ENCODE peak calls at places on chromosomes 4 and X, in six cellular contexts. Y is SK-N-SH; X is tibial nerve; P is hepatocyte; Z is HCT116; T is CD4-positive, alpha-beta T cell. V is an unnamed sample.

GRCh38 chrX:22041931-22042530 is 9.9 kb downstream of the PHEX start:
- DNase-seq in Y (no peak), X (no peak), P (no peak), Z (no peak), T (no peak), V (no peak)

GRCh38 chr4:169621754-169622481 is 1.5 kb downstream of the CLCN3 start:
- DNase-seq in Y (peak), X (no peak), P (peak), Z (no peak), T (peak), V (no peak)

GRCh38 chr4:153014460-153014859 is 78.3 kb downstream of the FHDC1 start:
- DNase-seq in Y (no peak), X (no peak), P (no peak), Z (no peak), T (no peak), V (no peak)

GRCh38 chr4:174314770-174315169 is 31.1 kb downstream of the CEP44 start:
- DNase-seq in Y (no peak), X (no peak), P (peak), Z (no peak), T (no peak), V (no peak)

GRCh38 chr4:52728877-52729276 is 22.3 kb downstream of the ERVMER34-1 start:
- DNase-seq in Y (no peak), X (no peak), P (no peak), Z (no peak), T (no peak), V (no peak)

GRCh38 chr4:11720292-11720691 is 291.6 kb upstream of the HS3ST1 start:
- DNase-seq in Y (peak), X (no peak), P (peak), Z (no peak), T (no peak), V (peak)

GRCh38 chr4:3384771-3385701 is 56.7 kb upstream of the HGFAC start:
- DNase-seq in Y (no peak), X (no peak), P (no peak), Z (no peak), T (no peak), V (no peak)

GRCh38 chr4:138770818-138771217 is 244.8 kb upstream of the NOCT start:
- DNase-seq in Y (no peak), X (no peak), P (no peak), Z (no peak), T (no peak), V (no peak)

GRCh38 chr4:10237131-10237530 is 120.5 kb upstream of the WDR1 start:
- DNase-seq in Y (no peak), X (no peak), P (no peak), Z (no peak), T (no peak), V (no peak)

GRCh38 chrX:112120737-112121136 is 38.2 kb upstream of the TRPC5 start:
- DNase-seq in Y (no peak), X (no peak), P (no peak), Z (no peak), T (no peak), V (no peak)

GRCh38 chr4:122842392-122842791 is 15.8 kb downstream of the FGF2 start:
- DNase-seq in Y (no peak), X (no peak), P (no peak), Z (no peak), T (no peak), V (no peak)

GRCh38 chr4:77158487-77158861 is 1.5 kb downstream of the CCNG2 start:
- DNase-seq in Y (no peak), X (no peak), P (no peak), Z (no peak), T (peak), V (no peak)

DNA sequence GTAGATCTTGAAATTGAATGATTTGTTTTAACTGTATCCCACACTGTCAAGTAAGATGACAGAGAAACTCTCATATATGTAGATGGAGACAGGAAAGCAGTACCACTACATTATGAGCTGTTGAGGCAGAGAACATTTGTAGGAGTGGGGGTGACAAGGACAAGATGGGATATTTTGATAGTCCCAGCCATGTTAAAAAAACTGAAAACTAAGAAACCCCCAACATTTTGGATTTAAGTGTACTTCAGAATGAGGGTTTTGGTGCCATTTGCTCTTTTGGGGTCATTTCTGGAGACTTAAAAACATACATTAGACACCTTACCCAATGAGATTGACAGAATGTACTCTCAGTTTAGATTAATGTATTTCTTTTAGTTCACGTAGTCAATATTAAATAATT is 149.9 kb upstream of the SLC4A4 start:
- DNase-seq in Y (no peak), X (no peak), P (no peak), Z (no peak), T (no peak), V (no peak)
- TF ChIP-seq CTCF in Y (no peak), X (no peak), P (no peak), Z (no peak), T (no peak), V (no peak)

GRCh38 chr4:96974295-96974694 is 1134.4 kb downstream of the PDHA2 start:
- DNase-seq in Y (no peak), X (no peak), P (no peak), Z (no peak), T (no peak), V (no peak)
- TF ChIP-seq CTCF in Y (peak), X (no peak), P (peak), Z (no peak), T (no peak), V (no peak)

GRCh38 chr4:102055805-102056204 is 265.3 kb downstream of the BANK1 start:
- DNase-seq in Y (no peak), X (no peak), P (no peak), Z (no peak), T (no peak), V (no peak)
- TF ChIP-seq CTCF in Y (peak), X (no peak), P (no peak), Z (peak), T (no peak), V (no peak)

GRCh38 chr4:89164400-89164799 is 53.1 kb downstream of the TIGD2 start:
- DNase-seq in Y (no peak), X (no peak), P (no peak), Z (no peak), T (no peak), V (no peak)
- TF ChIP-seq CTCF in Y (peak), X (no peak), P (peak), Z (no peak), T (peak), V (no peak)

GRCh38 chrX:15416133-15416993 is 32.1 kb upstream of the VEGFD start:
- DNase-seq in Y (no peak), X (no peak), P (no peak), Z (no peak), T (no peak), V (no peak)
- TF ChIP-seq CTCF in Y (no peak), X (no peak), P (no peak), Z (no peak), T (no peak), V (no peak)

GRCh38 chr4:106266201-106266600 is 49.8 kb downstream of the TBCK start:
- DNase-seq in Y (peak), X (no peak), P (peak), Z (peak), T (no peak), V (no peak)
- TF ChIP-seq CTCF in Y (peak), X (peak), P (peak), Z (peak), T (peak), V (no peak)

DNA sequence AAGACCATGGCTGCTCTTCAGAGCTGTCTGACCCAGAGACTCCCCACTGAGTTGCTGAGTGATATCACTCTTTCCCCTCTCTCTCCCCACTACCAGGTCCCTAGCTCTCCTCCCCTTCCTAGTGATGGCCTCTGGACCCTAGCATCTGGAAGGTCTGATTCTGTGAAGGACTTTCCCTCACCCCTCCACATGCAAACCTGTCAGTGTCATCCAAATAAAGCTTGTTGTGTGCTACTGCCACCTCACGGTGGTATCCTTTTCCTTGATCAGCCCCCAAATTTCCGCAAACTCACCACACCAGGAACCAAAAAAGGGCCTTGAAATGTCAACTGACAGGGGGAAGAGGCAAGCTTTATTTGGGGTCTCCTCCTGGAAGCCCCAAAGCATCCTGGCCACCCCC is 500.2 kb downstream of the IDS start:
- DNase-seq in Y (no peak), X (no peak), P (no peak), Z (no peak), T (no peak), V (no peak)
- TF ChIP-seq CTCF in Y (no peak), X (no peak), P (no peak), Z (no peak), T (no peak), V (no peak)

GRCh38 chr4:186617921-186618320 is 62.6 kb upstream of the MTNR1A start:
- DNase-seq in Y (no peak), X (no peak), P (no peak), Z (no peak), T (no peak), V (no peak)

GRCh38 chr4:186622788-186623464 is 67.6 kb upstream of the MTNR1A start:
- DNase-seq in Y (no peak), X (no peak), P (no peak), Z (no peak), T (no peak), V (no peak)

GRCh38 chr4:186623546-186623945 is 68.2 kb upstream of the MTNR1A start:
- DNase-seq in Y (no peak), X (no peak), P (no peak), Z (no peak), T (no peak), V (no peak)

GRCh38 chr4:186624951-186625350 is 69.6 kb upstream of the MTNR1A start:
- DNase-seq in Y (no peak), X (no peak), P (no peak), Z (no peak), T (no peak), V (no peak)

GRCh38 chr4:186621959-186622553 is 66.7 kb upstream of the MTNR1A start:
- DNase-seq in Y (no peak), X (no peak), P (no peak), Z (no peak), T (no peak), V (no peak)
- TF ChIP-seq CTCF in Y (peak), X (no peak), P (no peak), Z (no peak), T (no peak), V (no peak)

GRCh38 chr4:158787718-158788441 is 19.1 kb downstream of the FNIP2 start:
- DNase-seq in Y (no peak), X (no peak), P (no peak), Z (no peak), T (no peak), V (no peak)
- TF ChIP-seq CTCF in Y (no peak), X (no peak), P (no peak), Z (no peak), T (no peak), V (no peak)

GRCh38 chr4:178080312-178080711 is 638.1 kb upstream of the AGA start:
- DNase-seq in Y (no peak), X (no peak), P (no peak), Z (no peak), T (no peak), V (no peak)

GRCh38 chr4:178081931-178082330 is 639.7 kb upstream of the AGA start:
- DNase-seq in Y (no peak), X (no peak), P (no peak), Z (no peak), T (no peak), V (no peak)

GRCh38 chr4:178086324-178086723 is 644.1 kb upstream of the AGA start:
- DNase-seq in Y (no peak), X (no peak), P (peak), Z (peak), T (no peak), V (peak)

DNA sequence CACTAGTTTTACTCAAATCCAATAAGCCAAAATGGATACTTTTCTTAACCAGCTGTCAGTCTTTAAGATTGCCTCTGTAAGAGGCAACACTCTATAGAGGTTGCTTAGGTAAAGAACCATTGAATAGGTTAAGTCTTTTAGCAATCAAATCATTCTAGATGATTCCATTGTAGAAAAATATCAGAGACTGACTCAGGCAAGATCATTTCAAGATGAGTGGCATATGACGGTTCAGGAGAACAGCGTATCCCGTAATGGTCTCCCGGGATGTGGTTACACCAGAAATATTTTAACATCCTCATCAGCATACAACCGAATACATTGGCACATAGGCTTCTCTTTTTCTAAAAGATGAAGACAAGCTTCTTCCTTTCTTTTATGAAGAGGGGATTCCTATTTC is 641.7 kb upstream of the AGA start:
- DNase-seq in Y (no peak), X (no peak), P (no peak), Z (no peak), T (no peak), V (no peak)
- TF ChIP-seq CTCF in Y (no peak), X (no peak), P (no peak), Z (no peak), T (no peak), V (no peak)

V was measured in Calu3.